ENCODE peak calls at places on chromosomes 4 and X, in ten cellular contexts. L is kidney epithelial cell, H is sigmoid colon, A is HL-60, T is lower lobe of right lung, X is breast epithelium, U is body of pancreas, I is IMR-90, V is PC-9, Y is dorsolateral prefrontal cortex. O is an unnamed sample.

GRCh38 chrX:44451056-44451455 is 91.6 kb downstream of the FUNDC1 start:
- DNase-seq in H (no peak), L (no peak), V (no peak), Y (no peak), A (no peak), U (no peak), I (no peak), X (no peak), T (no peak), O (no peak)

GRCh38 chr4:25550376-25551030 is 105.1 kb upstream of the SLC34A2 start:
- DNase-seq in U (no peak), L (no peak), T (no peak), V (no peak), X (no peak), I (no peak), Y (no peak), H (no peak), A (no peak), O (no peak)

GRCh38 chrX:64580035-64580434 is 184.8 kb upstream of the MTMR8 start:
- DNase-seq in U (no peak), A (no peak), I (no peak), V (no peak), T (no peak), L (no peak), X (no peak), H (no peak), Y (no peak), O (no peak)

GRCh38 chr4:168685136-168685535 is 188.3 kb downstream of the PALLD start:
- DNase-seq in Y (no peak), T (no peak), H (no peak), L (no peak), I (no peak), A (no peak), U (no peak), V (no peak), X (no peak), O (no peak)

GRCh38 chr4:98638661-98639060 is 19.8 kb downstream of the TSPAN5 start:
- DNase-seq in U (no peak), L (no peak), X (no peak), T (no peak), H (no peak), A (no peak), Y (no peak), V (no peak), I (peak; percentile 86), O (no peak)

GRCh38 chr4:1975391-1975801 is 33.4 kb downstream of the NELFA start:
- DNase-seq in X (no peak), L (no peak), A (no peak), V (no peak), H (no peak), I (no peak), T (no peak), Y (no peak), U (no peak), O (no peak)

GRCh38 chrX:72392816-72393800 is 87.4 kb upstream of the CITED1 start:
- DNase-seq in Y (no peak), U (no peak), X (no peak), I (no peak), A (no peak), T (no peak), H (no peak), L (no peak), V (no peak), O (no peak)

GRCh38 chr4:52856802-52857201 is 5.3 kb upstream of the RASL11B start:
- DNase-seq in H (no peak), U (no peak), L (no peak), A (no peak), I (no peak), V (no peak), X (no peak), Y (no peak), T (no peak), O (no peak)

GRCh38 chrX:120564925-120565324 is 4.2 kb upstream of the CUL4B start:
- DNase-seq in A (no peak), X (no peak), T (no peak), I (no peak), V (no peak), H (no peak), U (no peak), L (no peak), Y (no peak), O (no peak)

GRCh38 chrX:120568609-120569008 is 7.8 kb upstream of the CUL4B start:
- DNase-seq in H (no peak), L (no peak), X (no peak), V (no peak), T (no peak), U (no peak), I (no peak), Y (no peak), A (no peak), O (no peak)

GRCh38 chrX:120568047-120568446 is 7.3 kb upstream of the CUL4B start:
- DNase-seq in Y (no peak), I (no peak), L (no peak), T (no peak), U (no peak), V (peak; percentile 84), X (no peak), H (no peak), A (no peak), O (no peak)

GRCh38 chrX:120570201-120570600 is 9.4 kb upstream of the CUL4B start:
- DNase-seq in V (no peak), H (no peak), U (no peak), T (no peak), L (no peak), Y (no peak), I (no peak), X (no peak), A (no peak), O (no peak)

GRCh38 chrX:120566817-120567216 is 6.1 kb upstream of the CUL4B start:
- DNase-seq in A (no peak), Y (no peak), H (no peak), L (no peak), V (no peak), X (no peak), U (peak; percentile 54), T (no peak), I (no peak), O (no peak)
- H3K4me3 ChIP-seq in A (no peak overlapping the region), Y (no peak overlapping the region), H (no peak overlapping the region), L (no peak overlapping the region), V (no peak overlapping the region), X (no peak overlapping the region), U (no peak overlapping the region), T (no peak overlapping the region), I (no peak overlapping the region), O (no peak overlapping the region)

DNA sequence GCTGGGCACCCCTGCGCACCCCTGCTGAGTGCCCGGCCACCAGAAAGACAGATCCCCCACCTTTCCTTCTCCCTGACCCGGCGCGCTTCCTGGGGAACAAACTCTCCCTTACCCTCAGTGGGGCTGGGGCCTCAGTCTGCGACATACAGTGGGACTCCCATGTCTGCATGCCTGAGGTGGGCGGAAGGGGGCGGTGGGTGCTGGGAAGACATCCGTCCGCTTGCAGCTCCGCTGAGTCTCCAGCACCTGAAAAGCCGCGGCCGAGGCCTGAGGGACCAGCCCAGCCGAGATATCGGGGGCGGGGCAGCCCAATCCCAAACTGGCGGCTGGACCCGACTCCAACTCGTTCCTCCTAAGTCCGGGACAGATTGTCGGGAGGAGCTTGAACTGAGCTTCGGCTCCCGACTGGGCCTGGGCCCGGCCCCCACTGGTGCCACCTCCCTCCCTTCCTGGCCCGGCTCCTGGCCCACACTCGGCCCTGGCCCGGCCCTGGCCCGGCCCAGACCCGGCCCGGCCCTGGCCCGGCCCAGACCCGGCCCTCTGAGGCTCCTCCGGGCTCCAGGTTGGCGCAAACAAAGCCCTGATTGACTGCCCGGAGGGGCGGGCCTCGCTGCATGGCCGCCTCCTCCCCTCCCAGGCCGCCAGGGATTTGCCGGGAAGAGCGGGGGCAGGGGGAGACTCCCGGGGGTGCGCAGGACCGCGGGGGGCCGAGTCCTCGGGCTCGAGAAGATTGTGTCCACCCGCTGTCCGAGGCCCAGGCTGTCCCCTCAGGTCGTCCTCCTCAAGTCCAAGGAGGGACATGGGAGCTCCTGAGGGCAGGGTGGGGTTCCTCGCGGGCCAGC is 878 bp upstream of the SLC16A2 start:
- DNase-seq in I (peak; percentile 48), T (peak; percentile 63), V (peak; percentile 34), U (peak; percentile 73), Y (peak; percentile 77), H (peak; percentile 89), X (peak; percentile 49), L (no peak), A (no peak), O (no peak)
- TF ChIP-seq CTCF in I (no peak), T (no peak), V (no peak), U (no peak), Y (no peak), H (no peak), X (no peak), L (no peak), A (no peak), O (no peak)

DNA sequence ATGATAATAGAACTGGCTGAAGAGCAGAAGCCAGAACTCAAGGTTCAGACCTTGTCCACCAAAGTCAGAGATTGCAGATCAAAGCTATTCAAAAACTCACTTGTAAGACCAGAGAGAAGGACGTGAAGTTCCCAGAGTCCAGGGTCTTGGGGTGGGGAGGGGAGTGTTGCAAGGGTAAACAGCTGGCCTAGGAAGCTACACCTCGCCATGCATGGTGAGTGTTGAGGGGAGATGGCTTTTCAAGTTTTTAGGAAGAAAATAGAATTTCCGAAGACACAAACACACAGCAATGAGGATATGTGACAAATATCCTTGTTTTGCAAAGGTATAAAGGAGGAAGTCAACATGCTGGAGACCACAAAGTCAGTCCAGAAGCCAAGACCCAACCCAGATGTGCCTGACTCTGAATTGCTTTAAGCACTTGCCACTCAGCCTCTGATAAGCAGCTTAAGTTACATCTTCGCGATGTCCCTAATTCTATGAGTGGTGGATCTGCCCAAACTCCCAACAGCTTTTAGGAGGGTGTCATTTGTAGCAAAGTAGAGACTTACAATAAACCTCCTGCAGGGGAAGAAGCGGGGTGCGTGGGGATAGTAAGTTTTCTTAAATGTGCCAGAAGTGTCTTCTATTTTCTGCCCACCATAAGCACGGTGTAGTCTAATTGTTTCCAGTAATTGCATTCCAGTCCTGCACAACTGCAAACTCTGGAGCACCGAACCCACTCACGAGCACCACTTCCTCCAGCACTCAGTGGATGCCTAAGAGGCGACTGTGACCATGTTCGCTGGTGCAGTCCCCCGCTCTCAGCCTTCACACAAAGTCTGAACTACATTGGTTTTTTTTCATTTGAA is 26.5 kb downstream of the HAND2 start:
- DNase-seq in U (no peak), Y (no peak), T (no peak), L (no peak), V (no peak), X (no peak), I (no peak), A (no peak), H (no peak), O (no peak)
- H3K27me3 ChIP-seq in U (no peaks in the 10 kb centered on the region), Y (peaks cover 100% of the 10 kb centered on the region), T (peaks cover 93% of the 10 kb centered on the region), L (peaks cover 80% of the 10 kb centered on the region), V (no peaks in the 10 kb centered on the region), X (no peaks in the 10 kb centered on the region), I (peaks cover 78% of the 10 kb centered on the region), A (peaks cover 30% of the 10 kb centered on the region), H (no peaks in the 10 kb centered on the region), O (peaks cover 4% of the 10 kb centered on the region)

GRCh38 chrX:16700734-16701133 is 11.7 kb downstream of the CTPS2 start:
- DNase-seq in T (no peak), A (no peak), Y (no peak), U (peak; percentile 20), V (no peak), H (no peak), X (no peak), I (no peak), L (no peak), O (no peak)

GRCh38 chrX:16699389-16699788 is 13.1 kb downstream of the CTPS2 start:
- DNase-seq in A (no peak), I (no peak), X (no peak), L (no peak), Y (no peak), H (no peak), T (no peak), V (no peak), U (no peak), O (no peak)

GRCh38 chrX:16695079-16695676 is 17.3 kb downstream of the CTPS2 start:
- DNase-seq in H (no peak), V (peak; percentile 45), X (no peak), U (peak; percentile 83), L (no peak), Y (peak; percentile 64), T (peak; percentile 50), I (peak; percentile 65), A (no peak), O (no peak)

GRCh38 chrX:16702700-16703599 is 9.5 kb downstream of the CTPS2 start:
- DNase-seq in A (no peak), H (peak; percentile 6), V (no peak), U (no peak), L (no peak), T (no peak), X (no peak), Y (no peak), I (no peak), O (no peak)

DNA sequence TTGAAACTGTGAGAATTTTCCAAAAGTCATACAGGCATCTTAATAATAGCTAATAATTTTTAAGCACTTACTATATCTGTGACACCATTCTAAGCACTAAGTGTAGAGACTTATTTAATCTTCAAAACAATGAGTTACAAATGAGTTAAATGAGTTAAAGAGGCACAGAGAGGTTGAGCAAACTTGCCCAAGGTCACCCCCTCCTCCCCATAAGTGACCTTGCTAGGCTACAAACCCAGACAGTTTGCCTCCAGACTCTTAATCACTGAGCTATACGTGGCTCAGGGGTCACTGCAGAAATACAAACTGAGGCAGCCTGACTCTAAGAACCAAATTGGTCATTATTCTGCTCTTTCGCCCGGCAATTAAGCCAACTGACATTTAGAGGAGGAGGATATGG is 15.5 kb downstream of the CTPS2 start:
- DNase-seq in A (no peak), I (no peak), H (no peak), L (no peak), X (no peak), T (no peak), V (no peak), Y (no peak), U (peak; percentile 31), O (no peak)
- H3K4me3 ChIP-seq in A (no peak overlapping the region), I (no peak overlapping the region), H (no peak overlapping the region), L (no peak overlapping the region), X (no peak overlapping the region), T (no peak overlapping the region), V (no peak overlapping the region), Y (no peak overlapping the region), U (no peak overlapping the region), O (no peak overlapping the region)

O was measured in BJ.